ENCODE peak calls at places on chromosome 12, in five cellular contexts. N is NCI-H345, Q is ACHN, J is Kasumi-1, Y is NCI-H2029 treated with DMSO at 0.1 percent for 48 hours. O is an unnamed sample.

GRCh38 chr12:116415408-116416108 is 138.1 kb upstream of the MED13L start:
- DNase-seq in N (no peak), Q (no peak), J (no peak), Y (no peak), O (no peak)

GRCh38 chr12:107451246-107451645 is 234.4 kb upstream of the PWP1 start:
- DNase-seq in N (no peak), Q (no peak), J (no peak), Y (no peak), O (no peak)

GRCh38 chr12:2051700-2052625 is 824 bp upstream of the CACNA1C start:
- DNase-seq in N (peak; percentile 45), Q (no peak), J (no peak), Y (no peak), O (no peak)

GRCh38 chr12:34405286-34406227 is 383.3 kb downstream of the ALG10 start:
- DNase-seq in N (no peak), Q (no peak), J (no peak), Y (no peak), O (no peak)

GRCh38 chr12:6927999-6928702 is 392 bp downstream of the ATN1 start:
- DNase-seq in N (no peak), Q (peak; percentile 26), J (no peak), Y (no peak), O (no peak)

GRCh38 chr12:69151254-69151751 is 88.1 kb upstream of the CPSF6 start:
- DNase-seq in N (peak; percentile 32), Q (no peak), J (no peak), Y (no peak), O (peak; percentile 68)

GRCh38 chr12:50505945-50506344 is 1.2 kb downstream of the DIP2B start:
- DNase-seq in N (no peak), Q (peak; percentile 14), J (peak; percentile 72), Y (no peak), O (no peak)

GRCh38 chr12:54125950-54126695 is 62.7 kb downstream of the SMUG1 start:
- DNase-seq in N (no peak), Q (peak; percentile 41), J (no peak), Y (no peak), O (no peak)

GRCh38 chr12:14892726-14893442 is 7.2 kb upstream of the MGP start:
- DNase-seq in N (no peak), Q (peak; percentile 48), J (no peak), Y (no peak), O (no peak)

GRCh38 chr12:107564946-107565345 is 120.7 kb upstream of the PWP1 start:
- DNase-seq in N (no peak), Q (peak; percentile 46), J (no peak), Y (peak; percentile 14), O (peak; percentile 48)

GRCh38 chr12:88308825-88309224 is 166.7 kb downstream of the TMTC3 start:
- DNase-seq in N (no peak), Q (no peak), J (no peak), Y (no peak), O (no peak)

GRCh38 chr12:87870061-87870460 is 159.1 kb downstream of the C12orf50 start:
- DNase-seq in N (no peak), Q (peak; percentile 43), J (no peak), Y (no peak), O (no peak)

GRCh38 chr12:120051535-120051934 is 62.5 kb downstream of the BICDL1 start:
- DNase-seq in N (no peak), Q (no peak), J (no peak), Y (no peak), O (no peak)

GRCh38 chr12:122129131-122129530 is 44.9 kb downstream of the IL31 start:
- DNase-seq in N (no peak), Q (no peak), J (no peak), Y (no peak), O (no peak)

GRCh38 chr12:27585739-27586265 is 61.8 kb downstream of the PPFIBP1 start:
- DNase-seq in N (no peak), Q (no peak), J (no peak), Y (no peak), O (no peak)

GRCh38 chr12:1518763-1519516 is 75.4 kb downstream of the FBXL14 start:
- DNase-seq in N (peak; percentile 21), Q (peak; percentile 78), J (no peak), Y (peak; percentile 38), O (peak; percentile 67)

O was measured in DMS153.